ENCODE peak calls at places on chromosomes 7 and 10, in seven cellular contexts. D is SW480; U is fibroblast of lung; V is activated CD8-positive, alpha-beta memory T cell treated with anti-CD3 and anti-CD28 coated beads, Interleukin-2, amount 50 U/mL, for 4 hours; T is AG20443; O is stimulated activated CD8-positive, alpha-beta memory T cell treated with anti-CD3 and anti-CD28 coated beads, Interleukin-15, amount 100 ng/mL, for 4 hours; H is heart left ventricle. G is an unnamed sample.

GRCh38 chr10:131576341-131577177 is 265.0 kb upstream of the TCERG1L start:
- DNase-seq in H (no peak), O (no peak), V (no peak), U (no peak), T (no peak), D (no peak), G (no peak)

GRCh38 chr10:14758994-14759664 is 15.6 kb downstream of the FAM107B start:
- DNase-seq in T (no peak), D (peak), V (no peak), H (no peak), U (no peak), O (no peak), G (no peak)

GRCh38 chr10:113292086-113292485 is 260.8 kb upstream of the HABP2 start:
- DNase-seq in O (no peak), D (no peak), H (no peak), V (no peak), T (no peak), U (no peak), G (no peak)

GRCh38 chr10:16964571-16965241 is 147.5 kb upstream of the RSU1 start:
- DNase-seq in V (no peak), D (no peak), T (no peak), H (no peak), O (no peak), U (no peak), G (no peak)

GRCh38 chr7:130844811-130845580 is 111.0 kb upstream of the KLF14 start:
- DNase-seq in T (peak), V (no peak), D (no peak), O (no peak), H (peak), U (peak), G (no peak)

GRCh38 chr7:29642494-29643155 is 79.0 kb downstream of the PRR15 start:
- DNase-seq in V (no peak), O (no peak), H (no peak), D (no peak), T (no peak), U (peak), G (no peak)

GRCh38 chr7:153902857-153903256 is 149.3 kb upstream of the DPP6 start:
- DNase-seq in U (no peak), O (no peak), H (no peak), V (no peak), T (no peak), D (no peak), G (no peak)

GRCh38 chr7:14950013-14950412 is 47.5 kb upstream of the DGKB start:
- DNase-seq in D (no peak), V (no peak), H (no peak), U (no peak), O (no peak), T (no peak), G (no peak)

GRCh38 chr7:70647801-70648491 is 484.0 kb upstream of the GALNT17 start:
- DNase-seq in D (peak), H (no peak), U (peak), V (peak), O (peak), T (peak), G (no peak)

GRCh38 chr10:23826399-23826798 is 382.5 kb upstream of the KIAA1217 start:
- DNase-seq in V (no peak), T (peak), U (peak), D (peak), O (no peak), H (no peak), G (no peak)

GRCh38 chr7:29285451-29285807 is 90.9 kb downstream of the CHN2 start:
- DNase-seq in V (peak), D (peak), O (peak), U (peak), T (peak), H (no peak), G (no peak)

GRCh38 chr10:110496553-110497437 is 912 bp upstream of the DUSP5 start:
- DNase-seq in O (no peak), V (no peak), H (no peak), D (peak), U (no peak), T (no peak), G (no peak)

GRCh38 chr10:6409982-6410694 is 169.9 kb downstream of the PRKCQ start:
- DNase-seq in V (no peak), T (peak), U (peak), O (no peak), H (no peak), D (no peak), G (peak)

GRCh38 chr10:65571011-65571570 is 1354.7 kb upstream of the LRRTM3 start:
- DNase-seq in U (peak), D (peak), O (no peak), T (no peak), V (no peak), H (no peak), G (no peak)

GRCh38 chr7:114864278-114864677 is 57.6 kb upstream of the MDFIC start:
- DNase-seq in U (no peak), H (no peak), V (no peak), T (no peak), D (no peak), O (no peak), G (no peak)